ENCODE peak calls at places on chromosomes 16 and 17, in nine cellular contexts. H is fibroblast of the aortic adventitia; T is Peyer's patch; D is CD8-positive, alpha-beta T cell; J is fibroblast of mammary gland; V is fibroblast of lung; E is psoas muscle; S is fibroblast of pulmonary artery; X is neural progenitor cell. L is an unnamed sample.

GRCh38 chr16:57998484-57998883 is 2.0 kb downstream of the ZNF319 start:
- DNase-seq in E (no peak), S (peak; percentile 38), T (peak; percentile 80), J (peak; percentile 53), V (peak; percentile 14), X (no peak), D (peak; percentile 78), H (peak; percentile 45), L (peak; percentile 49)

GRCh38 chr17:42817866-42818265 is 6.2 kb downstream of the BECN1 start:
- DNase-seq in H (no peak), V (no peak), X (no peak), T (no peak), D (no peak), J (peak; percentile 70), E (no peak), S (peak; percentile 12), L (no peak)

GRCh38 chr17:37844158-37844976 is 79.8 kb upstream of the TBC1D3K start:
- DNase-seq in X (peak; percentile 85), T (peak; percentile 82), J (peak; percentile 48), H (peak; percentile 34), S (peak; percentile 54), D (peak; percentile 60), E (peak; percentile 48), V (peak; percentile 45), L (peak; percentile 59)

GRCh38 chr17:50452627-50453300 is 15.9 kb downstream of the CHAD start:
- DNase-seq in E (no peak), S (peak; percentile 19), H (peak; percentile 10), D (no peak), T (peak; percentile 77), V (peak; percentile 34), X (no peak), J (no peak), L (no peak)

GRCh38 chr17:80504671-80505413 is 28.4 kb upstream of the NPTX1 start:
- DNase-seq in E (no peak), J (peak; percentile 95), S (peak; percentile 35), V (no peak), H (peak; percentile 57), D (no peak), T (no peak), X (no peak), L (peak; percentile 95)

GRCh38 chr17:39079836-39080235 is 71.6 kb downstream of the PLXDC1 start:
- DNase-seq in V (no peak), J (no peak), E (no peak), D (no peak), X (no peak), T (no peak), S (no peak), H (no peak), L (no peak)

GRCh38 chr16:88883117-88883895 is 16.8 kb upstream of the PABPN1L start:
- DNase-seq in D (no peak), J (no peak), X (no peak), S (no peak), V (no peak), E (peak; percentile 64), T (no peak), H (peak; percentile 11), L (no peak)

GRCh38 chr17:21283482-21284318 is 811 bp upstream of the MAP2K3 start:
- DNase-seq in S (no peak), E (peak; percentile 62), H (peak; percentile 32), T (no peak), X (peak; percentile 54), D (no peak), J (peak; percentile 69), V (peak; percentile 58), L (peak; percentile 35)

GRCh38 chr16:72978212-72978611 is 69.7 kb downstream of the ZFHX3 start:
- DNase-seq in E (no peak), H (peak; percentile 70), T (no peak), J (peak; percentile 30), V (no peak), S (peak; percentile 58), X (no peak), D (no peak), L (peak; percentile 80)

GRCh38 chr17:12996941-12997340 is 20.9 kb downstream of the ELAC2 start:
- DNase-seq in E (no peak), J (no peak), V (no peak), D (no peak), S (no peak), X (no peak), T (no peak), H (no peak), L (no peak)
- H3K4me3 ChIP-seq in E (no peak overlapping the region), J (no peak overlapping the region), V (no peak overlapping the region), D (no peak overlapping the region), S (no peak overlapping the region), X (no peak overlapping the region), T (no peak overlapping the region), H (no peak overlapping the region), L (no peak overlapping the region)

GRCh38 chr16:15439102-15439501 is 4.7 kb downstream of the BMERB1 start:
- DNase-seq in H (no peak), J (no peak), D (no peak), T (peak; percentile 4), E (no peak), V (no peak), X (no peak), S (no peak), L (no peak)
- TF ChIP-seq CTCF in H (no peak), J (no peak), D (no peak), T (no peak), E (no peak), V (no peak), X (no peak), S (no peak), L (no peak)

GRCh38 chr17:82274134-82275020 is 877 bp upstream of the CSNK1D start:
- DNase-seq in H (no peak), E (no peak), D (no peak), S (no peak), V (no peak), J (no peak), X (no peak), T (no peak), L (no peak)

GRCh38 chr17:82273327-82274133 is at the start of gene CSNK1D:
- DNase-seq in J (peak; percentile 76), D (peak; percentile 97), V (peak; percentile 83), E (peak; percentile 91), X (peak; percentile 96), T (peak; percentile 97), H (peak; percentile 82), S (peak; percentile 83), L (peak; percentile 84)

GRCh38 chr17:82271401-82271800 is 2.1 kb downstream of the CSNK1D start:
- DNase-seq in J (no peak), S (no peak), E (no peak), T (no peak), H (no peak), V (no peak), X (no peak), D (no peak), L (no peak)

GRCh38 chr17:82270651-82271050 is 2.8 kb downstream of the CSNK1D start:
- DNase-seq in V (no peak), X (no peak), H (no peak), T (no peak), S (no peak), D (no peak), J (no peak), E (no peak), L (no peak)

DNA sequence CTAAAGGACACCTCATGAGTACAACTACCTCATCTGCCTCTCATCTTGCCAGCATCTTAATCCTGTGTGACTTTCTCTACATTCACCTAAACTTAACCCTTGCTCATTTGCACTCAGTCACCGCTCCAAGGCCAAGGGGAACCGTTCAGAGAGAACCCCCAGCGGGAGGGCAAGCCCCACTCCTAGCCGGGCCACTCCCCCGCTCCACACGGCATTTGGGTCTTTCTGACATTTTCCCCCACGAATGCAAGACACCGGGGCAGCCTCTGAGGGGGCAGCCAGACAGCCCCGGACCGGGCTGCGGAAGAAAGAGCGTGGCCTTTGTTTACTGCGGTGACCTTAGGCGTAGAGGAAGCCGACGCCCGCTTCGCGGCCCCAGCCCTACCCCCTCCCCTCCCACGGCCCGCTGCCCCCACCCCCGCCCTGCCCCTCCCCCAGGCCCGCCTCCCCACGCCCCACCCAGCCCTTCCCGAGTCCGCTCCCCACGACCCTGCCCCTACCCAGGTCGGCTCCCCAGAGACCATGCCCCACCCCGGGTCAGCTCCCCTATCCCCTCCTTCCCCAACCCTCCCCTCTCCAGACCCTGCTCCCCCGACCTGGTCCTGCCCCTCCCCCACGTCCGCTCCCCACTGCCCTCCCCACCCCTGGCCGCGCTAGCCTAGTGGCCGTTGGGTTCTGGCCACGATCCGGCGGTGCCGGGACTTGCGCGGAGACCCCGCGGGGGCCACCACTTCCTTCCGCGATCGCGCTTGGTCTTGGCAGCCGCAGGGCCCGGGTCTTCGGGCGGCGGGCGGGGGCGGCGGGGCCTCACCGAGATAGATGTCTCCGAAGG is 789 bp downstream of the CSNK1D start:
- DNase-seq in D (peak; percentile 61), S (no peak), V (no peak), X (peak; percentile 63), E (peak; percentile 51), J (no peak), T (peak; percentile 80), H (no peak), L (no peak)
- H3K4me3 ChIP-seq in D (peak overlapping the region; percentile 87), S (peak overlapping the region; percentile 85), V (peak overlapping the region; percentile 72), X (peak overlapping the region; percentile 82), E (peak overlapping the region; percentile 83), J (peak overlapping the region; percentile 80), T (peak overlapping the region; percentile 100), H (peak overlapping the region; percentile 82), L (peak overlapping the region; percentile 77)

GRCh38 chr17:5580974-5581373 is 3.3 kb downstream of the NLRP1 start:
- DNase-seq in T (no peak), S (no peak), X (no peak), E (no peak), J (no peak), V (no peak), H (no peak), D (no peak), L (no peak)

GRCh38 chr17:5581655-5582054 is 2.7 kb downstream of the NLRP1 start:
- DNase-seq in X (no peak), S (no peak), V (no peak), J (no peak), D (no peak), H (no peak), E (no peak), T (no peak), L (no peak)

GRCh38 chr17:5583426-5584382 is 605 bp downstream of the NLRP1 start:
- DNase-seq in E (peak; percentile 29), S (no peak), X (no peak), D (no peak), H (peak; percentile 73), V (no peak), T (no peak), J (peak; percentile 40), L (peak; percentile 43)

GRCh38 chr17:5580367-5580766 is 3.9 kb downstream of the NLRP1 start:
- DNase-seq in E (no peak), J (peak; percentile 57), H (peak; percentile 68), X (no peak), V (peak; percentile 46), T (no peak), S (peak; percentile 74), D (no peak), L (peak; percentile 53)

DNA sequence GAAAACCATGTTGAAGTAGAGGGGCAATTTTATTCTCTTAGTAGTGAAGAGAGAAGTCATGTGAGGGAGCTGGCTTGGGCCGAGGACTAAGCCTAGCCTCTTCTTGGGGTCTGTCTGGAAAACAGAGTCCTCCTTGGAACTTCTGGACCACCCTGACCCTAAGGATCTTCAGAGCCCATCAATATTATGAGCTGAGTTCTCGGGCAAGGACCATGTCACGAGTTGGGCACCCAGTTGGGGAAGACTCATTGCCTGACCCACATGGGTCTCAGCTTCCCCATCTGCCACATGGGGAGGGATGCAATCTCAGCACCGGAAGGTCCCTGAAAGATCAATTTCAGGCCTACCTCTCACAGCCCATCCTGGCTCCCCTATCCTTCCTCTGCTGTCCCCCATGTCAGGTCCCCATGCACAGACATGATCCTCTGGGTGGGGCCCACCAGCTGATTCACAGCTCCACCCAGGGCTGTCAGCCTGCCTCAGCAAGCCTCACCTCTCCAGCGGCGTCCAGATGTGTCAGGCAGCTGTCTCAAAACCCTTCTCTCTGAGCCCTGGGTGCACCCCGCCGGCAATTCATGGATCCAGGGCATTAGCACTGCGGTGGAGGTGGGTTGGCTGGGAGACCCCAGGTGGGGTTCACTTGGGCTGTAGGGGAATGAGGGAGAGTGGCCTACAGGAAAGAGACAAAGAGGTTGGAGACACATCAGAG is 2.0 kb downstream of the NLRP1 start:
- DNase-seq in T (no peak), E (no peak), X (no peak), H (no peak), S (no peak), V (no peak), J (no peak), D (no peak), L (no peak)
- TF ChIP-seq CTCF in T (no peak), E (no peak), X (no peak), H (no peak), S (no peak), V (no peak), J (no peak), D (no peak), L (no peak)